ENCODE peak calls at places on chromosome 15, in four cellular contexts. L is MG63; X is CD8-positive, alpha-beta T cell; Y is esophagus muscularis mucosa. A is an unnamed sample.

GRCh38 chr15:43934480-43934879 is 107.7 kb downstream of the WDR76 start:
- DNase-seq in L (no peak), X (no peak), Y (no peak), A (no peak)

GRCh38 chr15:58346361-58346760 is 85.4 kb upstream of the LIPC start:
- DNase-seq in L (peak; percentile 88), X (no peak), Y (peak; percentile 62), A (no peak)

GRCh38 chr15:93298901-93299300 is 209.9 kb upstream of the RGMA start:
- DNase-seq in L (peak; percentile 95), X (no peak), Y (peak; percentile 89), A (no peak)

GRCh38 chr15:47718474-47719440 is 1.5 kb downstream of the SEMA6D start:
- DNase-seq in L (peak; percentile 22), X (no peak), Y (no peak), A (no peak)

GRCh38 chr15:71807691-71808091 is 2.7 kb upstream of the NR2E3 start:
- DNase-seq in L (peak; percentile 10), X (no peak), Y (no peak), A (no peak)

GRCh38 chr15:69590201-69590600 is 137.6 kb downstream of the RPLP1 start:
- DNase-seq in L (no peak), X (no peak), Y (no peak), A (no peak)

GRCh38 chr15:77821188-77821958 is 188.7 kb upstream of the LINGO1 start:
- DNase-seq in L (peak; percentile 56), X (no peak), Y (no peak), A (no peak)

GRCh38 chr15:51366911-51367310 is 25.5 kb downstream of the GLDN start:
- DNase-seq in L (peak; percentile 64), X (no peak), Y (no peak), A (no peak)

GRCh38 chr15:49060710-49061483 is 14.7 kb upstream of the SECISBP2L start:
- DNase-seq in L (no peak), X (no peak), Y (no peak), A (no peak)

GRCh38 chr15:85329561-85330421 is 50.6 kb upstream of the AKAP13 start:
- DNase-seq in L (peak; percentile 31), X (peak; percentile 15), Y (peak; percentile 90), A (no peak)

GRCh38 chr15:82176528-82176927 is 86.0 kb downstream of the EFL1 start:
- DNase-seq in L (no peak), X (no peak), Y (no peak), A (no peak)

GRCh38 chr15:52337961-52338535 is 42.4 kb upstream of the MYO5C start:
- DNase-seq in L (no peak), X (no peak), Y (no peak), A (no peak)

GRCh38 chr15:30878515-30878914 is 25.2 kb upstream of the FAN1 start:
- DNase-seq in L (no peak), X (no peak), Y (no peak), A (no peak)

GRCh38 chr15:66369773-66370651 is 13.5 kb upstream of the TIPIN start:
- DNase-seq in L (no peak), X (no peak), Y (no peak), A (no peak)

GRCh38 chr15:45640610-45641009 is 5.8 kb downstream of the SQOR start:
- DNase-seq in L (peak; percentile 70), X (no peak), Y (no peak), A (no peak)

GRCh38 chr15:39756806-39757522 is 25.7 kb downstream of the FSIP1 start:
- DNase-seq in L (no peak), X (no peak), Y (no peak), A (no peak)

GRCh38 chr15:42413914-42414313 is 54.6 kb downstream of the CAPN3 start:
- DNase-seq in L (no peak), X (no peak), Y (no peak), A (no peak)

GRCh38 chr15:81152339-81152738 is 18.3 kb downstream of the CFAP161 start:
- DNase-seq in L (no peak), X (no peak), Y (peak; percentile 47), A (no peak)

GRCh38 chr15:66797921-66798320 is 95.9 kb downstream of the SMAD6 start:
- DNase-seq in L (no peak), X (no peak), Y (no peak), A (no peak)

GRCh38 chr15:75606711-75607684 is 18.5 kb downstream of the SNUPN start:
- DNase-seq in L (no peak), X (no peak), Y (no peak), A (no peak)

GRCh38 chr15:62135532-62136134 is 29.5 kb downstream of the C2CD4B start:
- DNase-seq in L (peak; percentile 98), X (no peak), Y (peak; percentile 77), A (no peak)

GRCh38 chr15:89526601-89527441 is 30.4 kb upstream of the RHCG start:
- DNase-seq in L (no peak), X (no peak), Y (peak; percentile 89), A (no peak)

GRCh38 chr15:75354454-75354853 is 7.6 kb downstream of the NEIL1 start:
- DNase-seq in L (no peak), X (no peak), Y (no peak), A (no peak)

GRCh38 chr15:51758645-51759044 is 7.2 kb downstream of the TMOD2 start:
- DNase-seq in L (peak; percentile 70), X (no peak), Y (peak; percentile 79), A (no peak)

GRCh38 chr15:74937226-74937601 is 659 bp downstream of the COX5A start:
- DNase-seq in L (no peak), X (no peak), Y (no peak), A (no peak)

GRCh38 chr15:64166104-64166890 is 3.5 kb upstream of the PPIB start:
- DNase-seq in L (no peak), X (no peak), Y (no peak), A (no peak)

GRCh38 chr15:74172751-74173544 is 562 bp upstream of the ISLR start:
- DNase-seq in L (no peak), X (no peak), Y (peak; percentile 92), A (no peak)

GRCh38 chr15:28977377-28978010 is 91.7 kb downstream of the APBA2 start:
- DNase-seq in L (peak; percentile 86), X (no peak), Y (peak; percentile 66), A (no peak)

GRCh38 chr15:79154491-79155182 is 64.1 kb upstream of the RASGRF1 start:
- DNase-seq in L (no peak), X (no peak), Y (no peak), A (no peak)

GRCh38 chr15:89654847-89655805 is at the start of gene KIF7:
- DNase-seq in L (peak; percentile 83), X (no peak), Y (no peak), A (no peak)

GRCh38 chr15:25239471-25240345 is 199.1 kb downstream of the UBE3A start:
- DNase-seq in L (no peak), X (no peak), Y (no peak), A (no peak)

GRCh38 chr15:25242957-25243799 is 195.6 kb downstream of the UBE3A start:
- DNase-seq in L (no peak), X (no peak), Y (no peak), A (no peak)

GRCh38 chr15:25240461-25241021 is 198.3 kb downstream of the UBE3A start:
- DNase-seq in L (no peak), X (no peak), Y (no peak), A (no peak)

GRCh38 chr15:25242166-25242879 is 196.5 kb downstream of the UBE3A start:
- DNase-seq in L (no peak), X (no peak), Y (no peak), A (no peak)

GRCh38 chr15:25241241-25241801 is 197.5 kb downstream of the UBE3A start:
- DNase-seq in L (no peak), X (no peak), Y (no peak), A (no peak)
- H3K9me3 ChIP-seq in L (no peaks in the 10 kb centered on the region), X (no peaks in the 10 kb centered on the region), Y (peaks cover 63% of the 10 kb centered on the region), A (peaks cover 11% of the 10 kb centered on the region)

DNA sequence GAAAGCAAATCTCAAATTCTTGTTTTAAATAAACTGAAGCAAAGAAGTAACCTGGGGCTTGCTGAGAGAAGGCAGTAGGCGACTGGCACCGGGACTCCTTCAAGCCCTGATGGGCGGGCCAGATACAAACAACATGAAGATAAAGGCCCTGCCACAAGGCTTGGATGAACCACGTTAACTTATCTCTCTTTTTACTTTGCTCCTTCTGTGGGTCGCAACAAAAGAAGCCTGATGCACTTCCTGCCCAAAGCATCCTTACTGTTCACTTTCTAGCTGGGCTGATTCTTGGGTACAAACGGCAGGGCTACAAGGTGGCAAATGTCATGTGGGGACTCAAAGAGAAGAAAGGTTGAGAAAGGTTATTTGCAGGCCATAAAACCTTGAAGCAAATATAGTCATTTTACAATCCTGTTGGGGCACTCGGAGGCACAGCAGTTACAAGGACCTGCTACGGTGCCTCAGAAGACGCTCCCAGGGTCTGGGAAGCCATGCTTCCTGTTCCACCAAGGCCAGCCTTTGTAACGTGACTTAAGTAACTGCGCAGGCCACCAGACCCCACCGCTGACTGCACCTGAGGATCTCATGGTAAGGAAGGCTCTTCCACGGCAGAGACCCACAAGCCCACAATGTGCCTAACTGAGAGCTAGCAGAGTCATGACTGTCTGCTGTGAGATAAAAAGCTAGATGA is 71.1 kb downstream of the CHSY1 start:
- DNase-seq in L (no peak), X (no peak), Y (no peak), A (no peak)
- H3K9me3 ChIP-seq in L (peaks cover 2% of the 10 kb centered on the region), X (no peaks in the 10 kb centered on the region), Y (no peaks in the 10 kb centered on the region), A (no peaks in the 10 kb centered on the region)

GRCh38 chr15:60731583-60732130 is 252.7 kb upstream of the ICE2 start:
- DNase-seq in L (no peak), X (no peak), Y (no peak), A (no peak)

GRCh38 chr15:60722328-60723112 is 243.6 kb upstream of the ICE2 start:
- DNase-seq in L (no peak), X (no peak), Y (no peak), A (no peak)

GRCh38 chr15:60727260-60727659 is 248.3 kb upstream of the ICE2 start:
- DNase-seq in L (no peak), X (no peak), Y (no peak), A (no peak)

GRCh38 chr15:60729850-60730458 is 251.0 kb upstream of the ICE2 start:
- DNase-seq in L (no peak), X (no peak), Y (no peak), A (no peak)

DNA sequence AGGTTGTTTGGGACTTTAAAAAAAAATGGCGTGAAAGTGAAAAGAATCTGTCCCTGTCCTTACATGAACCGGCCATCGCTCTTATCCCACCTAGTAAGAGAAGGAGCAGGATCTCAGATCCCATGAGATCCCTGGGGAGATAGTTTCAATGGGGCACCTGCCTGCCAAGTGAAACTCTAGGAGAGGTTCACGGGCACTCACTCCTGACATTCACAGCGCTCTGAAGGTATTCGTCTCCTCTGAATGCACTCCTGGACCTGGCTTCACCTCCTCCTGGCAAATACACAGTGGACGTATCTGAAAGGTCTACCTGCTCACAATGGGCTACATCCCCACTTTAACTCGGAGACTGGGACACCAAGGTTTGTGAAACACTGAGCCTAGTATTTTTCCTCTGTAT is 248.7 kb upstream of the ICE2 start:
- DNase-seq in L (no peak), X (no peak), Y (no peak), A (no peak)
- H3K9me3 ChIP-seq in L (no peaks in the 10 kb centered on the region), X (no peaks in the 10 kb centered on the region), Y (no peaks in the 10 kb centered on the region), A (no peaks in the 10 kb centered on the region)

DNA sequence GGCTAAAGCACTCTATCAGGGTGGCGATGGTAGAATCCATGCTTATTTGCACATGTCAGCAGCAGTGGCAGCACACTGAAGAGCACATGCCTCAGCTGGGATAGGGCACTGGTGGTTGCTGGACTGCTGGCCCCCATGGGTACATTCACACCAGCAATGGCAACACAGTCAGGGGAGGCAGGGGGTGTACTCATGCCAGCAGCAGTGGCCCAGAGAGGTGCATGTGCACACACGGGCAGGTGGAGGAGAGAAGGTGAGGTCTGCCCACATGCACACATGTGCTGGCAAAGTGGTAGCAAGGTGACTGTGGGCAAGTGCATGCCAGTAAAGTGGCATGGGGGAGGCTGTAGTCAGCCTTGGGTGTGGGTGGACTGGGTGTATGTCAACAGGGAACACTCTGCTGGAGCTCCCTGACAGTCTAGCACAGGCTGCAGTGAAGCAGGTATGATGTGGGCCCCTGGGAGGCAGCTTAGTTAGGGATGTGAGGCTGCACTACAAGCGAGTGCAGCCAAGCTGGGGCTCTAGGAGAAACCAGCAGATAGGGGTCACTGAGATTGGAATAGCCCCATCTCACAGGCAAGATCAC is 53.9 kb upstream of the NPAP1 start:
- DNase-seq in L (no peak), X (no peak), Y (peak; percentile 86), A (no peak)
- H3K9me3 ChIP-seq in L (no peaks in the 10 kb centered on the region), X (no peaks in the 10 kb centered on the region), Y (no peaks in the 10 kb centered on the region), A (peaks cover 6% of the 10 kb centered on the region)

A was measured in iPS DF 6.9.